ENCODE peak calls at places on chromosomes 5 and 9, in nine cellular contexts. U, Q, H, Y, M, F, C, S and A are unnamed samples.

GRCh38 chr5:180215738-180216630 is 7.0 kb upstream of the RASGEF1C start:
- DNase-seq in Q (no peak), C (no peak), S (no peak), H (no peak), Y (no peak), M (no peak), U (no peak), F (no peak), A (peak)

GRCh38 chr5:171445910-171446516 is 26.6 kb downstream of the FGF18 start:
- DNase-seq in H (no peak), M (no peak), S (no peak), C (no peak), Y (no peak), U (no peak), Q (no peak), F (no peak), A (no peak)

GRCh38 chr5:34598177-34598794 is 57.8 kb upstream of the RAI14 start:
- DNase-seq in M (no peak), U (no peak), Q (no peak), H (no peak), S (no peak), C (no peak), Y (no peak), F (peak), A (no peak)

GRCh38 chr5:90161399-90161798 is 248.2 kb downstream of the CETN3 start:
- DNase-seq in U (peak), Q (peak), C (no peak), Y (peak), M (no peak), H (peak), S (peak), F (no peak), A (peak)

GRCh38 chr5:51387854-51388320 is 4.6 kb downstream of the ISL1 start:
- DNase-seq in Q (peak), F (no peak), M (no peak), H (peak), U (no peak), Y (no peak), C (no peak), S (no peak), A (no peak)

GRCh38 chr5:94017579-94017978 is 276.2 kb upstream of the POU5F2 start:
- DNase-seq in C (no peak), S (no peak), F (no peak), Y (no peak), H (no peak), M (no peak), U (no peak), Q (no peak), A (no peak)

GRCh38 chr9:127786773-127787123 is 914 bp downstream of the CDK9 start:
- DNase-seq in Q (no peak), H (no peak), Y (no peak), C (no peak), F (no peak), M (no peak), S (no peak), U (no peak), A (no peak)

GRCh38 chr9:70403618-70404025 is 10.8 kb downstream of the KLF9 start:
- DNase-seq in S (no peak), F (no peak), C (no peak), U (no peak), Q (no peak), M (peak), Y (no peak), H (no peak), A (no peak)

GRCh38 chr9:113536483-113537226 is 73.1 kb downstream of the RGS3 start:
- DNase-seq in F (no peak), S (no peak), C (no peak), H (no peak), Y (no peak), U (no peak), Q (no peak), M (no peak), A (no peak)

GRCh38 chr9:121169094-121169601 is 32.5 kb downstream of the RAB14 start:
- DNase-seq in U (peak), Q (no peak), Y (no peak), M (no peak), S (no peak), F (no peak), C (no peak), H (peak), A (peak)

GRCh38 chr5:136084698-136085097 is 47.9 kb upstream of the SMAD5 start:
- DNase-seq in Q (peak), U (no peak), H (no peak), F (no peak), S (no peak), Y (peak), M (peak), C (no peak), A (no peak)

GRCh38 chr5:73831066-73831465 is 205.1 kb downstream of the ARHGEF28 start:
- DNase-seq in S (no peak), M (no peak), Y (no peak), F (no peak), Q (no peak), U (no peak), C (no peak), H (no peak), A (no peak)

GRCh38 chr9:137315581-137316011 is 13.5 kb upstream of the NRARP start:
- DNase-seq in C (no peak), S (peak), M (no peak), F (no peak), H (no peak), Q (no peak), U (no peak), Y (no peak), A (no peak)

GRCh38 chr9:29212590-29213373 is 1639.5 kb upstream of the C9orf72 start:
- DNase-seq in U (no peak), H (peak), C (no peak), F (no peak), Q (peak), M (no peak), S (peak), Y (no peak), A (peak)

GRCh38 chr9:116572095-116572748 is 114.9 kb upstream of the TRIM32 start:
- DNase-seq in S (peak), C (no peak), Y (peak), U (peak), Q (peak), H (peak), M (peak), F (no peak), A (peak)

GRCh38 chr9:36632892-36633291 is 60.2 kb downstream of the MELK start:
- DNase-seq in F (no peak), Q (no peak), C (no peak), U (peak), H (peak), S (no peak), M (no peak), Y (no peak), A (no peak)

DNA sequence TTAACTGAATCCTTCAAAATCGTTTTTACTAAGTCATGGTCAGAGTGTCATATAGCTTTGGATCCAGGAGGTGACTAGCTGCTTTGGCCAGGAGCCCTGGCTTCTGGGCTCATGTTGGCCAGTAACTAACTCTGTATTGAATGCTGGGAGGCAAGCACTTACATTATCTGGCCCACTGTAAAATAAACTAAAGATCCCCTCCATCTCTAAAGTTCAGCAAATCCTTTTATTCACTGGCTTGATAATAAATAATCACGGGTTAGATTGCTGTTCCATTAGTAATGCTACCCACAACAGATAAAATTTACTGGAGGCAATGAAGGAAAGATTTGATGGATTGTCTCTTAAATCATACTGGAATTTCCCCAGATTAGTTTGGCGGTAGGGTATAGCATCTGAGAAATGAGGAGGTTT is 382.2 kb upstream of the TLE4 start:
- DNase-seq in M (no peak), U (no peak), Y (no peak), H (no peak), Q (no peak), F (no peak), S (no peak), C (no peak), A (no peak)
- TF ChIP-seq POLR2AphosphoS5 in M (no peak), U (no peak), Y (no peak), H (no peak), Q (no peak), F (no peak), S (no peak), C (no peak), A (no peak)

GRCh38 chr9:126497673-126498255 is 116.0 kb upstream of the LMX1B start:
- DNase-seq in H (no peak), M (no peak), Y (no peak), Q (no peak), S (no peak), F (no peak), U (no peak), C (no peak), A (no peak)
- TF ChIP-seq CTCF in H (no peak), M (no peak), Y (no peak), Q (no peak), S (no peak), F (no peak), U (no peak), C (no peak), A (no peak)

DNA sequence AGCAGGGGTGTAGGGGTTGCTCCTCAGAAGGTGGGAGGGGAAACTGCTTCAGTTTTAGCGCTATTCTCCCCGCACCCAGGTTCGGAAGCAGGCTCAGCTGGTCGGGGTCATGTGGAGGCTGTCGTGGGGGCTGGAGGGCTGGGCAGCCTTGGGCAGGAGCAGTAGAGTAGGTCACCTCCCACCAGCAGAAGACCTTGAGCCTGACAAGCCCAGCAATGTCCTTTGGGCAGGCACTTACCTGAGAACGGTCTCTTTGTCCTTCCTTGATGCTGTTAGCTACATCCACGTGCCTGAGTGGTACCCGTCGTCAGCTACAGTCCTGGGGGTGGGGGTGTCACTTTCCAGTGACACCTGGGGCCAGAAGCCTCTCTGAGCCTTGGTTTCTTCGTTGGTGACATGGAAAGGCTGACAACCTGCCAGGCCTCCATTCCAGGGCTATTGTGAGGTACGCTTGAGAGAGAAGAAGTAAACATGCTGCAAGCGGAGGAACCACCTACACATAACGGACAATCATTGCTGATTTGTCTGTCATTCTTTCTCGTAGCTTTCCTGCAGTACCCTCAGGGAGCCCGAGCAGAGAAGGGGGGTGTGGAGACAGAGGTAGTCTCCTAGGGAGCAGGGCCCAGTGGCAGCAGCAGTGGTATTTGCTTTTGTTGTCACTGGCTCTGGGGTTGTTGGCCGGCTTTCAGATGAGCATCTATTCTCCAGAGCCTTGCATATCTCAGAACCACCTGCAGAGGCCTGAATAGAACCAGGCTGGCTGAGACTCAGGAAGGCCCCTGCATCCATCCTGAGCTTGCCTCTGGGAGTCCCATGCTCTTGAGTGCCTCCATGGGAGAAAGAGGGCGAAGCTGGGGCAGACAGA is 20.1 kb downstream of the ENHO start:
- DNase-seq in C (no peak), H (no peak), Y (no peak), F (no peak), U (peak), M (peak), Q (no peak), S (no peak), A (peak)
- TF ChIP-seq POLR2AphosphoS5 in C (no peak), H (no peak), Y (no peak), F (no peak), U (no peak), M (no peak), Q (no peak), S (no peak), A (no peak)

GRCh38 chr5:126594077-126594476 is 942 bp downstream of the ALDH7A1 start:
- DNase-seq in Y (no peak), H (peak), F (peak), U (no peak), M (peak), Q (no peak), S (no peak), C (no peak), A (no peak)

GRCh38 chr5:126597156-126597555 is 2.1 kb upstream of the ALDH7A1 start:
- DNase-seq in C (no peak), U (peak), Y (no peak), H (no peak), F (peak), S (no peak), M (no peak), Q (no peak), A (no peak)

GRCh38 chr5:126595486-126596083 is 566 bp upstream of the ALDH7A1 start:
- DNase-seq in H (no peak), U (no peak), F (no peak), M (no peak), Y (no peak), Q (no peak), C (no peak), S (no peak), A (no peak)

GRCh38 chr5:126591549-126591948 is 3.5 kb downstream of the ALDH7A1 start:
- DNase-seq in M (no peak), Q (no peak), Y (no peak), H (peak), U (no peak), F (no peak), C (no peak), S (no peak), A (no peak)

GRCh38 chr5:126594676-126595485 is at the start of gene ALDH7A1:
- DNase-seq in Q (peak), S (peak), H (peak), F (peak), U (peak), C (no peak), M (peak), Y (peak), A (peak)
- TF ChIP-seq CTCF in Q (no peak), S (peak), H (peak), F (peak), U (peak), C (no peak), M (peak), Y (peak), A (peak)

DNA sequence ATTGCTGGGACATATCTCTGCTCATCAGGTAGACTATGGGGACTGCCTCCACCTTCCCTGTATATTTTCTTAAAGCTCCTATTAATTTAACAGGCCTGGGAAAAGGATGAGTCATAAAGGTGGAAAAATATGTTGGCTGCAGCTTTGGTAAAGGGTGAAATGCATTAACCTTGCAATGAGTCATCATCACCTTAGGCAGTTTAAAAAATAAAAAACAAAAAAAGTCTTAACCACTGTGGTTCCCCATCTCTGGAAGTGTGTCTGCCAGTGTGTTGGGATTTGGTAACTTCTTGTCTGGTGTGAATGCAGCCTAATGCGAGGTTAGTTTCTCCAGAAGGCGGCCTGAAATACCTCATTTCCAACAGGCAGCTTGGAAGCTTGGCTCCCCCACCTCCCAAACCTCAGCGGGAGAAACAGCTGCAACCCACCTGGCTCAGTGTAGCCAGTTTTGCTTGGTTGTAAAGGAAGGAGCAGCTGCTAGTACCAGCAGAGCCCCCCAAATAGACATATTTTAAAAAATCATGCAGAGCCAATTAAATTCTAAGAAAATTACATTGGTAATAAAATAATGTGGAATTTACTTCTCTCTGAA is 265.4 kb upstream of the GAS1 start:
- DNase-seq in S (no peak), H (peak), M (peak), Y (no peak), U (no peak), Q (no peak), C (no peak), F (no peak), A (no peak)
- TF ChIP-seq POLR2AphosphoS5 in S (no peak), H (no peak), M (no peak), Y (no peak), U (no peak), Q (no peak), C (no peak), F (no peak), A (no peak)

GRCh38 chr5:60395712-60396329 is 304.1 kb downstream of the DEPDC1B start:
- DNase-seq in H (peak), Q (no peak), F (no peak), U (no peak), C (no peak), M (no peak), S (no peak), Y (no peak), A (no peak)
- TF ChIP-seq CTCF in H (peak), Q (no peak), F (peak), U (no peak), C (peak), M (no peak), S (peak), Y (no peak), A (no peak)

GRCh38 chr5:78602400-78602799 is 46.2 kb downstream of the LHFPL2 start:
- DNase-seq in Y (no peak), S (no peak), U (peak), Q (no peak), M (no peak), H (no peak), F (no peak), C (no peak), A (no peak)

GRCh38 chr5:78603636-78604175 is 44.9 kb downstream of the LHFPL2 start:
- DNase-seq in M (no peak), U (no peak), F (no peak), Y (no peak), C (no peak), Q (no peak), S (no peak), H (no peak), A (no peak)

GRCh38 chr5:78604693-78605092 is 43.9 kb downstream of the LHFPL2 start:
- DNase-seq in C (no peak), S (no peak), M (no peak), Q (no peak), H (no peak), F (no peak), U (peak), Y (no peak), A (no peak)

GRCh38 chr5:78607864-78608263 is 40.7 kb downstream of the LHFPL2 start:
- DNase-seq in S (no peak), Y (no peak), C (no peak), F (no peak), M (no peak), H (no peak), U (no peak), Q (no peak), A (no peak)

GRCh38 chr5:78605611-78606010 is 43.0 kb downstream of the LHFPL2 start:
- DNase-seq in Y (no peak), Q (no peak), M (no peak), C (no peak), F (no peak), H (no peak), U (no peak), S (no peak), A (no peak)
- TF ChIP-seq POLR2AphosphoS5 in Y (no peak), Q (no peak), M (no peak), C (no peak), F (no peak), H (no peak), U (no peak), S (no peak), A (no peak)

DNA sequence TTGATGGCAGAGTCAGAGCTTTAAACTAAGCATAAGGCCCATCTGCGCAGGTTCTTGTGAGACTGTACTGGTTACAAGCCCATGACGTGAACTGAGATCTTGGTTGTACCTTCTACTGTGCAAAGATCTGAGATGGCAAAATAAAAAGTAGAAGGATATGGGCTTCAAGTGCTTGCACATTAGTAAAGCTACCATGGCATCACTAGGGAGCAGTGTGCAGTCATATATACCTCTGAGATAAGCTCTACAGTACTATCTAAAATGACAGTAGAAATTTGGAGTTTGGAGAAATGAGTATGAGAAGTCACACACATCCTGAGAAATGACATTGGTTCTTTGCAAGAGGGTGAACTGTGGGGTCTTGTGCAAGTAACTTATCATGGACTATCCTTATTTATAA is 408.2 kb upstream of the PRR16 start:
- DNase-seq in M (no peak), U (no peak), F (no peak), Y (no peak), Q (no peak), H (no peak), C (no peak), S (no peak), A (no peak)
- TF ChIP-seq CTCF in M (no peak), U (peak), F (no peak), Y (no peak), Q (no peak), H (peak), C (no peak), S (no peak), A (no peak)

GRCh38 chr5:79793304-79793703 is 103.7 kb downstream of the CMYA5 start:
- DNase-seq in S (no peak), Y (no peak), F (no peak), H (no peak), Q (no peak), C (no peak), U (no peak), M (no peak), A (no peak)

GRCh38 chr5:79794347-79794746 is 104.7 kb downstream of the CMYA5 start:
- DNase-seq in C (no peak), F (no peak), S (no peak), U (no peak), H (no peak), M (no peak), Y (no peak), Q (no peak), A (no peak)

GRCh38 chr5:79792518-79792917 is 102.9 kb downstream of the CMYA5 start:
- DNase-seq in S (no peak), Q (no peak), H (no peak), F (no peak), U (no peak), C (no peak), Y (no peak), M (no peak), A (no peak)

GRCh38 chr5:79793722-79794121 is 104.1 kb downstream of the CMYA5 start:
- DNase-seq in C (no peak), H (no peak), Y (no peak), M (no peak), F (no peak), U (no peak), Q (no peak), S (no peak), A (no peak)

GRCh38 chr5:79791843-79792242 is 102.2 kb downstream of the CMYA5 start:
- DNase-seq in Q (no peak), S (no peak), M (no peak), C (no peak), Y (no peak), F (no peak), H (no peak), U (no peak), A (no peak)
- TF ChIP-seq POLR2AphosphoS5 in Q (no peak), S (no peak), M (no peak), C (no peak), Y (no peak), F (no peak), H (no peak), U (no peak), A (no peak)

GRCh38 chr5:150203832-150204587 is 14.1 kb downstream of the SLC6A7 start:
- DNase-seq in F (no peak), U (no peak), C (no peak), S (no peak), M (no peak), Q (no peak), H (no peak), Y (no peak), A (no peak)
- TF ChIP-seq CTCF in F (no peak), U (no peak), C (no peak), S (no peak), M (no peak), Q (no peak), H (no peak), Y (no peak), A (no peak)